ENCODE peak calls at places on chromosomes 1 and 21, in five cellular contexts. F is Karpas-422; I is activated CD8-positive, alpha-beta memory T cell treated with anti-CD3 and anti-CD28 coated beads, Interleukin-2, amount 10 ng/mL, durations not matched to agents 7 days and 5 days; W is stimulated activated CD4-positive, alpha-beta T cell treated with anti-CD3 and anti-CD28 coated beads, Interleukin-15, amount 100 ng/mL, for 1 hour; M is NCI-H524. V is an unnamed sample.

GRCh38 chr1:204478166-204478899 is 16.3 kb downstream of the PIK3C2B start:
- DNase-seq in F (no peak), I (no peak), W (no peak), M (peak), V (no peak)

GRCh38 chr1:109197163-109198042 is 16.3 kb upstream of the SARS1 start:
- DNase-seq in F (no peak), I (no peak), W (no peak), M (no peak), V (peak)

GRCh38 chr1:69794831-69795230 is 227.1 kb downstream of the LRRC7 start:
- DNase-seq in F (no peak), I (no peak), W (no peak), M (no peak), V (no peak)

GRCh38 chr1:64515427-64515826 is 45.5 kb downstream of the CACHD1 start:
- DNase-seq in F (no peak), I (no peak), W (no peak), M (peak), V (no peak)

GRCh38 chr1:162720996-162721395 is 69.5 kb upstream of the HSD17B7 start:
- DNase-seq in F (no peak), I (no peak), W (no peak), M (no peak), V (no peak)

GRCh38 chr21:25931791-25932190 is 197.0 kb downstream of the GABPA start:
- DNase-seq in F (no peak), I (no peak), W (no peak), M (no peak), V (no peak)

GRCh38 chr1:75745276-75745675 is 20.8 kb downstream of the ACADM start:
- DNase-seq in F (no peak), I (no peak), W (no peak), M (no peak), V (no peak)

GRCh38 chr1:3677411-3677944 is 25.2 kb downstream of the TP73 start:
- DNase-seq in F (no peak), I (no peak), W (no peak), M (no peak), V (no peak)

GRCh38 chr1:27887215-27888035 is 15.1 kb downstream of the THEMIS2 start:
- DNase-seq in F (no peak), I (peak), W (no peak), M (no peak), V (no peak)

GRCh38 chr1:168920456-168921094 is 185.9 kb upstream of the ATP1B1 start:
- DNase-seq in F (no peak), I (no peak), W (no peak), M (no peak), V (no peak)

GRCh38 chr1:39657402-39657801 is 14.5 kb downstream of the NT5C1A start:
- DNase-seq in F (no peak), I (no peak), W (no peak), M (peak), V (no peak)

V was measured in endodermal cell.